ENCODE peak calls at places on chromosome 5, in five cellular contexts. One of them, this sample, is unnamed.

GRCh38 chr5:119743927-119744326 is 114.6 kb downstream of the FAM170A start:
- DNase-seq in H9: peak
- DNase-seq in H1: no peak
- DNase-seq in neuronal stem cell: peak
- DNase-seq in mesendoderm: peak
- DNase-seq in this sample: peak

GRCh38 chr5:177390363-177391300 is 6.4 kb downstream of the SLC34A1 start:
- DNase-seq in H9: peak
- DNase-seq in H1: peak
- DNase-seq in neuronal stem cell: peak
- DNase-seq in mesendoderm: peak
- DNase-seq in this sample: peak

GRCh38 chr5:116137544-116138378 is 52.9 kb downstream of the COMMD10 start:
- DNase-seq in H9: no peak
- DNase-seq in H1: no peak
- DNase-seq in neuronal stem cell: peak
- DNase-seq in mesendoderm: peak
- DNase-seq in this sample: peak

GRCh38 chr5:133534566-133534965 is 77.8 kb downstream of the FSTL4 start:
- DNase-seq in H9: no peak
- DNase-seq in H1: no peak
- DNase-seq in neuronal stem cell: no peak
- DNase-seq in mesendoderm: no peak
- DNase-seq in this sample: no peak

GRCh38 chr5:80318212-80318611 is 1.6 kb upstream of the SPZ1 start:
- DNase-seq in H9: no peak
- DNase-seq in H1: no peak
- DNase-seq in neuronal stem cell: no peak
- DNase-seq in mesendoderm: no peak
- DNase-seq in this sample: no peak

GRCh38 chr5:33857037-33857436 is 34.8 kb downstream of the ADAMTS12 start:
- DNase-seq in H9: no peak
- DNase-seq in H1: no peak
- DNase-seq in neuronal stem cell: no peak
- DNase-seq in mesendoderm: no peak
- DNase-seq in this sample: no peak

GRCh38 chr5:95731571-95732554 is 727 bp downstream of the RHOBTB3 start:
- DNase-seq in H9: peak
- DNase-seq in H1: peak
- DNase-seq in neuronal stem cell: peak
- DNase-seq in mesendoderm: peak
- DNase-seq in this sample: peak

GRCh38 chr5:179142434-179143198 is 82.4 kb downstream of the ZNF354C start:
- DNase-seq in H9: no peak
- DNase-seq in H1: no peak
- DNase-seq in neuronal stem cell: no peak
- DNase-seq in mesendoderm: peak
- DNase-seq in this sample: peak

GRCh38 chr5:35971186-35971877 is 19.9 kb downstream of the UGT3A1 start:
- DNase-seq in H9: no peak
- DNase-seq in H1: no peak
- DNase-seq in neuronal stem cell: no peak
- DNase-seq in mesendoderm: no peak
- DNase-seq in this sample: no peak

GRCh38 chr5:177367981-177368960 is 10.5 kb downstream of the RGS14 start:
- DNase-seq in H9: no peak
- DNase-seq in H1: no peak
- DNase-seq in neuronal stem cell: no peak
- DNase-seq in mesendoderm: no peak
- DNase-seq in this sample: no peak

GRCh38 chr5:83428126-83428525 is 43.4 kb upstream of the VCAN start:
- DNase-seq in H9: no peak
- DNase-seq in H1: no peak
- DNase-seq in neuronal stem cell: no peak
- DNase-seq in mesendoderm: no peak
- DNase-seq in this sample: no peak

GRCh38 chr5:31581498-31582099 is 49.5 kb downstream of the C5orf22 start:
- DNase-seq in H9: no peak
- DNase-seq in H1: no peak
- DNase-seq in neuronal stem cell: peak
- DNase-seq in mesendoderm: peak
- DNase-seq in this sample: peak

GRCh38 chr5:6611561-6612256 is 21.1 kb downstream of the NSUN2 start:
- DNase-seq in H9: no peak
- DNase-seq in H1: no peak
- DNase-seq in neuronal stem cell: no peak
- DNase-seq in mesendoderm: no peak
- DNase-seq in this sample: no peak

GRCh38 chr5:11504794-11505193 is 399.5 kb downstream of the CTNND2 start:
- DNase-seq in H9: no peak
- DNase-seq in H1: no peak
- DNase-seq in neuronal stem cell: no peak
- DNase-seq in mesendoderm: peak
- DNase-seq in this sample: peak

GRCh38 chr5:72522607-72523006 is 15.4 kb upstream of the ZNF366 start:
- DNase-seq in H9: no peak
- DNase-seq in H1: no peak
- DNase-seq in neuronal stem cell: no peak
- DNase-seq in mesendoderm: no peak
- DNase-seq in this sample: no peak

GRCh38 chr5:67182406-67182805 is 14.2 kb downstream of the CD180 start:
- DNase-seq in H9: peak
- DNase-seq in H1: peak
- DNase-seq in neuronal stem cell: no peak
- DNase-seq in mesendoderm: peak
- DNase-seq in this sample: peak

GRCh38 chr5:165407352-165407751 is 1901.9 kb downstream of the MAT2B start:
- DNase-seq in H9: no peak
- DNase-seq in H1: no peak
- DNase-seq in neuronal stem cell: no peak
- DNase-seq in mesendoderm: no peak
- DNase-seq in this sample: no peak

GRCh38 chr5:122656577-122656976 is 118.3 kb upstream of the SNX2 start:
- DNase-seq in H9: no peak
- DNase-seq in H1: no peak
- DNase-seq in neuronal stem cell: no peak
- DNase-seq in mesendoderm: no peak
- DNase-seq in this sample: no peak

GRCh38 chr5:122653087-122654017 is 121.5 kb upstream of the SNX2 start:
- DNase-seq in H9: no peak
- DNase-seq in H1: no peak
- DNase-seq in neuronal stem cell: no peak
- DNase-seq in mesendoderm: no peak
- DNase-seq in this sample: peak

GRCh38 chr5:122661496-122662180 is 113.2 kb upstream of the SNX2 start:
- DNase-seq in H9: no peak
- DNase-seq in H1: no peak
- DNase-seq in neuronal stem cell: no peak
- DNase-seq in mesendoderm: no peak
- DNase-seq in this sample: peak

GRCh38 chr5:122656107-122656506 is 118.8 kb upstream of the SNX2 start:
- DNase-seq in H9: no peak
- DNase-seq in H1: no peak
- DNase-seq in neuronal stem cell: no peak
- DNase-seq in mesendoderm: no peak
- DNase-seq in this sample: no peak
- H2AK5ac ChIP-seq in H9: no peak
- H2AK5ac ChIP-seq in H1: no peak
- H2AK5ac ChIP-seq in neuronal stem cell: no peak
- H2AK5ac ChIP-seq in mesendoderm: no peak
- H2AK5ac ChIP-seq in this sample: no peak

GRCh38 chr5:141850183-141850768 is 27.9 kb downstream of the PCDH1 start:
- DNase-seq in H9: no peak
- DNase-seq in H1: no peak
- DNase-seq in neuronal stem cell: peak
- DNase-seq in mesendoderm: peak
- DNase-seq in this sample: no peak
- H3K27ac ChIP-seq in H9: peak
- H3K27ac ChIP-seq in H1: peak
- H3K27ac ChIP-seq in neuronal stem cell: peak
- H3K27ac ChIP-seq in mesendoderm: peak
- H3K27ac ChIP-seq in this sample: peak

GRCh38 chr5:172706796-172707195 is 64.2 kb downstream of the DUSP1 start:
- DNase-seq in H9: no peak
- DNase-seq in H1: no peak
- DNase-seq in neuronal stem cell: no peak
- DNase-seq in mesendoderm: no peak
- DNase-seq in this sample: no peak

GRCh38 chr5:172705576-172706084 is 64.6 kb downstream of the NEURL1B start:
- DNase-seq in H9: no peak
- DNase-seq in H1: no peak
- DNase-seq in neuronal stem cell: no peak
- DNase-seq in mesendoderm: no peak
- DNase-seq in this sample: no peak

GRCh38 chr5:172708183-172708505 is 62.9 kb downstream of the DUSP1 start:
- DNase-seq in H9: no peak
- DNase-seq in H1: no peak
- DNase-seq in neuronal stem cell: no peak
- DNase-seq in mesendoderm: no peak
- DNase-seq in this sample: no peak

GRCh38 chr5:172710695-172711094 is 60.3 kb downstream of the DUSP1 start:
- DNase-seq in H9: no peak
- DNase-seq in H1: no peak
- DNase-seq in neuronal stem cell: no peak
- DNase-seq in mesendoderm: no peak
- DNase-seq in this sample: no peak

DNA sequence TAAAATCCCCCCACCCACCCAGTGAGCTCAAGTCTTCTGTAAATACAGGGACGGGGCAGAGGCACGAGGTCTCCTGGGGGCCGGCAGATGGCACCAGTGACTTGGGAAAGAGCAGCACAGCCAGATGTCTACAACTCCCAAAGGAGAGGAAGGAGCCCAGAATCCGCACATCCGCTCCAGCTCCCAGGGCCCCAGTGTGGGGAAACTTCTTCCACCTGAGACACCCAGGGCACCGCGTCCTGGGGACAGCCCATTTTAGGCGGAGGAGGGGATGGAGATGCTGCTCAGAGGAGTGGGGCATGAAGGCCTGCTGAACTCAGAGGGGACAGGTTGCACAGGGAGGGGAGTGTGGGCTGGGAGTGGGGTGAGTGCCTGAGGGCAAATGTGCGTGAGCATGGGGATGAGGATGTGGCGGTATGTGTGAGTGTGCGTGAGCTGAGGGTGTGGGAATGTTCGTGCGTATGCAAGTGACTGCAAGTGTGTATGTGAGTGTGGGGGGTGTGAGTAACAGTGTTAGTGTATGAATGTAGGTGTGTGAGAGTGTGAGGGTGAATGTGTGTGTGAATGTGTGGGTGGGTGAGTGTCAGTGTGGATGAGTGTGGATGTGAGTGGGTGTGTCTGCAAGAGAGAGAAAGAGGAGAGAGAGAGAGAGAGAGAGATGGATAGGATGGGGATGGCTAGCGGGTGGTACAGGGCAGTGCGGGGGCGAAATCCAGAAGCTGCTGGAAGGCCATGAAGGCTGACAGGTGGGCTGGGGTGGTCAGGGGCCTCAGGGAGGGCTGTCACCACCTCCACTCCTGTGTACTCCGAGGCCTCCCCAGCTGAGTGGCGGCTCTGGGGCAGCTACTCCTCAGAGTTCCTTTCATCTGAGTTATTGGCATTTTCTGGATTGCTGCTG is 63.5 kb downstream of the DUSP1 start:
- DNase-seq in H9: peak
- DNase-seq in H1: peak
- DNase-seq in neuronal stem cell: no peak
- DNase-seq in mesendoderm: peak
- DNase-seq in this sample: peak
- H2AK5ac ChIP-seq in H9: no peak
- H2AK5ac ChIP-seq in H1: peak
- H2AK5ac ChIP-seq in neuronal stem cell: peak
- H2AK5ac ChIP-seq in mesendoderm: peak
- H2AK5ac ChIP-seq in this sample: no peak

GRCh38 chr5:135843571-135844337 is 9.3 kb downstream of the SLC25A48 start:
- DNase-seq in H9: no peak
- DNase-seq in H1: no peak
- DNase-seq in neuronal stem cell: no peak
- DNase-seq in mesendoderm: no peak
- DNase-seq in this sample: no peak

GRCh38 chr5:135850231-135850630 is 15.8 kb downstream of the SLC25A48 start:
- DNase-seq in H9: no peak
- DNase-seq in H1: no peak
- DNase-seq in neuronal stem cell: no peak
- DNase-seq in mesendoderm: no peak
- DNase-seq in this sample: no peak

GRCh38 chr5:135842737-135843136 is 8.3 kb downstream of the SLC25A48 start:
- DNase-seq in H9: no peak
- DNase-seq in H1: no peak
- DNase-seq in neuronal stem cell: no peak
- DNase-seq in mesendoderm: no peak
- DNase-seq in this sample: no peak

GRCh38 chr5:135847976-135848375 is 13.5 kb downstream of the SLC25A48 start:
- DNase-seq in H9: no peak
- DNase-seq in H1: no peak
- DNase-seq in neuronal stem cell: no peak
- DNase-seq in mesendoderm: no peak
- DNase-seq in this sample: no peak

GRCh38 chr5:135846311-135846710 is 11.8 kb downstream of the SLC25A48 start:
- DNase-seq in H9: no peak
- DNase-seq in H1: no peak
- DNase-seq in neuronal stem cell: no peak
- DNase-seq in mesendoderm: no peak
- DNase-seq in this sample: no peak
- H3K27ac ChIP-seq in H9: no peak
- H3K27ac ChIP-seq in H1: no peak
- H3K27ac ChIP-seq in neuronal stem cell: no peak
- H3K27ac ChIP-seq in mesendoderm: no peak
- H3K27ac ChIP-seq in this sample: no peak

GRCh38 chr5:136200130-136200529 is 7.2 kb upstream of the SMIM32 start:
- DNase-seq in H9: no peak
- DNase-seq in H1: peak
- DNase-seq in neuronal stem cell: no peak
- DNase-seq in mesendoderm: no peak
- DNase-seq in this sample: no peak

GRCh38 chr5:136202800-136203199 is 9.8 kb upstream of the SMIM32 start:
- DNase-seq in H9: peak
- DNase-seq in H1: peak
- DNase-seq in neuronal stem cell: peak
- DNase-seq in mesendoderm: peak
- DNase-seq in this sample: no peak

GRCh38 chr5:136203303-136203922 is 10.5 kb upstream of the SMIM32 start:
- DNase-seq in H9: no peak
- DNase-seq in H1: peak
- DNase-seq in neuronal stem cell: no peak
- DNase-seq in mesendoderm: no peak
- DNase-seq in this sample: no peak

GRCh38 chr5:136200761-136201160 is 7.8 kb upstream of the SMIM32 start:
- DNase-seq in H9: no peak
- DNase-seq in H1: peak
- DNase-seq in neuronal stem cell: no peak
- DNase-seq in mesendoderm: no peak
- DNase-seq in this sample: no peak

DNA sequence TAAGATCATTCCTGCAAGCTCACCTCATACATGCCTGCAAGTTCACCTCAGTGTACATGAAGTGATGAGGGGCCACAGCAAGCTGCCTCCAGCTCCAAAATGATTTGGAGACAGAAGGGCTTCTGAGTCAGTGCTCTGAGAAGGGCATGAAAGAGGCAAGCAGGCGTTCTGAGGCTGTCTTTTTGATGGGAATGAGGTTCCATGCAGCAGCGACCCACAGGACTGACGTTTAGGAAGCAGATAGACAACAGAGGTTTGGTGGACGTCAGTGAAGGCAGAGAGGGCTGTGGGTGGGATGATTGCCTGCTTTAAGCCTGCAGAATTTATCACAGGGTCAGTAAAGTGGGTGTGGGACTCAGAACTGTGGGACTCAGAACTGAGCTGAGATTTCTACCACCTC is 8.9 kb upstream of the SMIM32 start:
- DNase-seq in H9: no peak
- DNase-seq in H1: peak
- DNase-seq in neuronal stem cell: no peak
- DNase-seq in mesendoderm: no peak
- DNase-seq in this sample: no peak
- H2AK5ac ChIP-seq in H9: no peak
- H2AK5ac ChIP-seq in H1: no peak
- H2AK5ac ChIP-seq in neuronal stem cell: no peak
- H2AK5ac ChIP-seq in mesendoderm: no peak
- H2AK5ac ChIP-seq in this sample: no peak